ENCODE peak calls at places on chromosome 15, in nine cellular contexts. J is iris pigment epithelial cell, X is NCI-H1694 treated with DMSO at 0.1 percent for 48 hours, D is SK-N-SH, C is glutamatergic neuron, A is left cardiac atrium, N is fibroblast of mammary gland, U is foreskin fibroblast, F is DMS 273 treated with DMSO at 0.1 percent for 48 hours. T is an unnamed sample.

GRCh38 chr15:89669941-89670340 is 9.2 kb downstream of the PLIN1 start:
- DNase-seq in J (no peak), X (no peak), D (no peak), C (no peak), A (no peak), N (no peak), U (no peak), F (no peak), T (no peak)

GRCh38 chr15:84824260-84824690 is 7.1 kb downstream of the ALPK3 start:
- DNase-seq in J (no peak), X (no peak), D (no peak), C (no peak), A (peak; percentile 51), N (peak; percentile 48), U (no peak), F (no peak), T (no peak)

GRCh38 chr15:59011262-59011947 is 23.9 kb downstream of the RNF111 start:
- DNase-seq in J (no peak), X (no peak), D (no peak), C (no peak), A (no peak), N (no peak), U (no peak), F (no peak), T (no peak)

GRCh38 chr15:47750030-47750739 is 32.9 kb downstream of the SEMA6D start:
- DNase-seq in J (peak; percentile 89), X (no peak), D (no peak), C (no peak), A (no peak), N (peak; percentile 85), U (peak; percentile 88), F (no peak), T (no peak)

GRCh38 chr15:76991048-76991447 is 3.9 kb upstream of the PSTPIP1 start:
- DNase-seq in J (no peak), X (no peak), D (no peak), C (no peak), A (no peak), N (no peak), U (no peak), F (no peak), T (no peak)

GRCh38 chr15:92807971-92808571 is 92.1 kb upstream of the CHD2 start:
- DNase-seq in J (peak; percentile 51), X (no peak), D (no peak), C (no peak), A (no peak), N (peak; percentile 49), U (no peak), F (no peak), T (no peak)

GRCh38 chr15:40539030-40539429 is 25.8 kb downstream of the CCDC32 start:
- DNase-seq in J (no peak), X (no peak), D (peak; percentile 46), C (peak; percentile 50), A (no peak), N (no peak), U (no peak), F (no peak), T (no peak)

GRCh38 chr15:91032919-91033803 is 10.8 kb upstream of the VPS33B start:
- DNase-seq in J (peak; percentile 19), X (no peak), D (peak; percentile 40), C (peak; percentile 62), A (peak; percentile 43), N (no peak), U (no peak), F (no peak), T (no peak)

GRCh38 chr15:40911139-40911538 is 16.9 kb downstream of the VPS18 start:
- DNase-seq in J (no peak), X (no peak), D (peak; percentile 62), C (peak; percentile 57), A (no peak), N (no peak), U (no peak), F (no peak), T (peak; percentile 24)

GRCh38 chr15:99476413-99477222 is 89.2 kb upstream of the MEF2A start:
- DNase-seq in J (peak; percentile 99), X (no peak), D (peak; percentile 78), C (no peak), A (peak; percentile 81), N (peak; percentile 99), U (peak; percentile 95), F (no peak), T (no peak)

GRCh38 chr15:74179101-74179841 is 5.8 kb downstream of the ISLR start:
- DNase-seq in J (peak; percentile 94), X (no peak), D (peak; percentile 37), C (peak; percentile 8), A (peak; percentile 92), N (peak; percentile 89), U (peak; percentile 95), F (no peak), T (no peak)

GRCh38 chr15:66505818-66506217 is 692 bp downstream of the ZWILCH start:
- DNase-seq in J (no peak), X (no peak), D (peak; percentile 24), C (no peak), A (no peak), N (no peak), U (no peak), F (no peak), T (no peak)

GRCh38 chr15:59991919-59992318 is 12.2 kb upstream of the FOXB1 start:
- DNase-seq in J (no peak), X (peak; percentile 33), D (no peak), C (no peak), A (no peak), N (no peak), U (no peak), F (no peak), T (peak; percentile 23)

GRCh38 chr15:34436126-34436955 is 1.3 kb downstream of the GOLGA8A start:
- DNase-seq in J (peak; percentile 5), X (no peak), D (peak; percentile 42), C (no peak), A (no peak), N (peak; percentile 0), U (no peak), F (no peak), T (no peak)

GRCh38 chr15:51699373-51699772 is 18.1 kb downstream of the SCG3 start:
- DNase-seq in J (no peak), X (no peak), D (no peak), C (no peak), A (no peak), N (no peak), U (no peak), F (no peak), T (no peak)

GRCh38 chr15:37101634-37102314 is 1.4 kb upstream of the MEIS2 start:
- DNase-seq in J (peak; percentile 64), X (peak; percentile 73), D (peak; percentile 78), C (peak; percentile 75), A (peak; percentile 81), N (peak; percentile 74), U (peak; percentile 74), F (no peak), T (peak; percentile 37)

GRCh38 chr15:45869034-45869668 is 234.3 kb downstream of the SQOR start:
- DNase-seq in J (no peak), X (no peak), D (no peak), C (no peak), A (no peak), N (no peak), U (no peak), F (no peak), T (no peak)

GRCh38 chr15:35843453-35843852 is 297.5 kb upstream of the DPH6 start:
- DNase-seq in J (no peak), X (no peak), D (no peak), C (no peak), A (no peak), N (no peak), U (no peak), F (no peak), T (no peak)

GRCh38 chr15:89119489-89120478 is 31.5 kb downstream of the ABHD2 start:
- DNase-seq in J (peak; percentile 93), X (no peak), D (no peak), C (no peak), A (no peak), N (peak; percentile 96), U (no peak), F (no peak), T (no peak)

GRCh38 chr15:43093026-43093425 is 12.8 kb downstream of the UBR1 start:
- DNase-seq in J (peak; percentile 67), X (no peak), D (no peak), C (no peak), A (no peak), N (peak; percentile 50), U (no peak), F (no peak), T (no peak)

GRCh38 chr15:92365079-92365478 is 28.6 kb upstream of the ST8SIA2 start:
- DNase-seq in J (no peak), X (no peak), D (no peak), C (no peak), A (no peak), N (peak; percentile 15), U (no peak), F (no peak), T (no peak)

T was measured in NCI-H524 treated with DMSO at 0.1 percent for 48 hours.